ENCODE peak calls at places on chromosomes 2 and 18, in four cellular contexts. U is HEK293T, Y is NT2/D1, I is H1. E is an unnamed sample.

GRCh38 chr18:45291616-45292612 is 323.4 kb upstream of the SLC14A2 start:
- DNase-seq in U (no peak), Y (no peak), I (no peak), E (no peak)

GRCh38 chr2:120628248-120628647 is 107.4 kb upstream of the GLI2 start:
- DNase-seq in U (no peak), Y (no peak), I (no peak), E (no peak)

GRCh38 chr18:64929026-64929425 is 780.1 kb upstream of the LINC00305 start:
- DNase-seq in U (no peak), Y (no peak), I (no peak), E (no peak)

GRCh38 chr2:11784747-11785610 is 38.5 kb downstream of the LPIN1 start:
- DNase-seq in U (peak), Y (peak), I (peak), E (no peak)

GRCh38 chr2:23649285-23649684 is 264.3 kb downstream of the KLHL29 start:
- DNase-seq in U (no peak), Y (no peak), I (no peak), E (no peak)

GRCh38 chr18:35337256-35337655 is 7.0 kb downstream of the ZNF24 start:
- DNase-seq in U (no peak), Y (no peak), I (no peak), E (no peak)

GRCh38 chr18:75125359-75126331 is 83.3 kb downstream of the PTGR3 start:
- DNase-seq in U (no peak), Y (no peak), I (peak), E (no peak)

GRCh38 chr2:170324640-170325046 is 146.7 kb downstream of the MYO3B start:
- DNase-seq in U (peak), Y (peak), I (peak), E (no peak)

GRCh38 chr2:27771202-27771547 is 344 bp upstream of the MRPL33 start:
- DNase-seq in U (no peak), Y (no peak), I (no peak), E (no peak)

GRCh38 chr2:43400508-43400907 is 174.1 kb upstream of the ZFP36L2 start:
- DNase-seq in U (no peak), Y (no peak), I (no peak), E (no peak)

GRCh38 chr18:74493689-74494088 is 2.5 kb upstream of the CNDP2 start:
- DNase-seq in U (peak), Y (no peak), I (peak), E (no peak)

GRCh38 chr2:14535156-14535555 is 97.4 kb upstream of the LRATD1 start:
- DNase-seq in U (no peak), Y (no peak), I (no peak), E (no peak)

GRCh38 chr2:33709986-33710385 is 110.9 kb upstream of the FAM98A start:
- DNase-seq in U (no peak), Y (no peak), I (no peak), E (no peak)

GRCh38 chr18:29191263-29191662 is 1014.3 kb upstream of the CDH2 start:
- DNase-seq in U (peak), Y (no peak), I (no peak), E (no peak)

GRCh38 chr18:67478249-67478648 is 38.3 kb downstream of the DSEL start:
- DNase-seq in U (no peak), Y (no peak), I (no peak), E (no peak)

GRCh38 chr2:238378230-238379095 is 48.3 kb upstream of the ASB1 start:
- DNase-seq in U (no peak), Y (no peak), I (no peak), E (no peak)

GRCh38 chr2:231199219-231199618 is 788 bp downstream of the ARMC9 start:
- DNase-seq in U (no peak), Y (no peak), I (no peak), E (no peak)

GRCh38 chr2:235234711-235235110 is 259.1 kb upstream of the AGAP1 start:
- DNase-seq in U (no peak), Y (no peak), I (no peak), E (no peak)

GRCh38 chr2:42227491-42227890 is 58.3 kb downstream of the EML4 start:
- DNase-seq in U (no peak), Y (no peak), I (no peak), E (no peak)

GRCh38 chr2:767440-767839 is 90.2 kb upstream of the TMEM18 start:
- DNase-seq in U (no peak), Y (no peak), I (no peak), E (no peak)

GRCh38 chr18:23719634-23720201 is 30.5 kb downstream of the LAMA3 start:
- DNase-seq in U (no peak), Y (peak), I (no peak), E (no peak)

GRCh38 chr18:61833387-61833786 is 59.4 kb downstream of the RNF152 start:
- DNase-seq in U (no peak), Y (no peak), I (no peak), E (peak)

GRCh38 chr2:158825021-158825420 is 29.9 kb downstream of the DAPL1 start:
- DNase-seq in U (no peak), Y (no peak), I (no peak), E (no peak)

GRCh38 chr18:46411862-46412690 is 244.9 kb downstream of the LOXHD1 start:
- DNase-seq in U (no peak), Y (no peak), I (no peak), E (no peak)

GRCh38 chr18:24016643-24017042 is 2.1 kb downstream of the TTC39C start:
- DNase-seq in U (peak), Y (no peak), I (no peak), E (no peak)

GRCh38 chr18:11994346-11994707 is 13.0 kb downstream of the IMPA2 start:
- DNase-seq in U (no peak), Y (no peak), I (no peak), E (no peak)

GRCh38 chr2:241363316-241363879 is 7.3 kb downstream of the FARP2 start:
- DNase-seq in U (no peak), Y (no peak), I (no peak), E (no peak)

GRCh38 chr2:25280066-25280687 is 61.5 kb downstream of the DNMT3A start:
- DNase-seq in U (no peak), Y (no peak), I (no peak), E (no peak)

GRCh38 chr2:195486987-195487644 is 169.9 kb upstream of the SLC39A10 start:
- DNase-seq in U (no peak), Y (no peak), I (no peak), E (no peak)

GRCh38 chr18:46314011-46314410 is 209.8 kb downstream of the HAUS1 start:
- DNase-seq in U (no peak), Y (no peak), I (no peak), E (no peak)

GRCh38 chr2:26401739-26402541 is at the start of gene DRC1:
- DNase-seq in U (peak), Y (peak), I (peak), E (no peak)

GRCh38 chr2:226304308-226304707 is 495.3 kb downstream of the IRS1 start:
- DNase-seq in U (no peak), Y (no peak), I (no peak), E (no peak)

GRCh38 chr2:226300487-226300886 is 499.1 kb downstream of the IRS1 start:
- DNase-seq in U (no peak), Y (no peak), I (no peak), E (no peak)

GRCh38 chr2:226303707-226304106 is 495.9 kb downstream of the IRS1 start:
- DNase-seq in U (no peak), Y (no peak), I (no peak), E (no peak)

GRCh38 chr2:226295123-226295522 is 504.5 kb downstream of the IRS1 start:
- DNase-seq in U (no peak), Y (no peak), I (no peak), E (no peak)

GRCh38 chr2:226299771-226300170 is 499.8 kb downstream of the IRS1 start:
- DNase-seq in U (no peak), Y (no peak), I (no peak), E (no peak)
- TF ChIP-seq SUZ12 in U (no peak), Y (no peak), I (no peak), E (no peak)

GRCh38 chr2:215900203-215900611 is 113.1 kb downstream of the MREG start:
- DNase-seq in U (no peak), Y (no peak), I (no peak), E (no peak)
- TF ChIP-seq SUZ12 in U (no peak), Y (no peak), I (no peak), E (no peak)

GRCh38 chr2:225113356-225114015 is 71.2 kb upstream of the DOCK10 start:
- DNase-seq in U (no peak), Y (no peak), I (no peak), E (no peak)
- TF ChIP-seq SUZ12 in U (no peak), Y (no peak), I (no peak), E (no peak)

GRCh38 chr18:52175406-52175805 is 164.6 kb upstream of the DCC start:
- DNase-seq in U (no peak), Y (no peak), I (no peak), E (no peak)

DNA sequence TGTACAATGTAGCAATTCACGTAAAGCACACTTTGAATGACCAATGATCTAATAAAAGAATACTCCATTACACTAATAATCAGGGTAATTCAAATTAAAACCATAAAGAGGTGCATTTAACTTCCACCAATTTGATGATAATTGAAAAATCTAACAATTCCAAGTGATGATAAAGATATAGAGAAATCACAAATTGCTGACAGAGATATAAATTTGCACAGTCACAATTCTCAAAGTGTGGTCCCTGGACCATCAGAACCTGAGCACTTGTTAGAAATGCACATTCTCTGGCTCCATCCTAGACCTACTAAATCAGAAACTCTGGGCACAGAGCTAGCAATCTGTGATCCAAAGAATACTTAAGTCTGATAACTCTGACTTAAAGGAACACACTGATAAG is 165.8 kb upstream of the DCC start:
- DNase-seq in U (no peak), Y (no peak), I (no peak), E (no peak)
- TF ChIP-seq SUZ12 in U (no peak), Y (no peak), I (no peak), E (no peak)

DNA sequence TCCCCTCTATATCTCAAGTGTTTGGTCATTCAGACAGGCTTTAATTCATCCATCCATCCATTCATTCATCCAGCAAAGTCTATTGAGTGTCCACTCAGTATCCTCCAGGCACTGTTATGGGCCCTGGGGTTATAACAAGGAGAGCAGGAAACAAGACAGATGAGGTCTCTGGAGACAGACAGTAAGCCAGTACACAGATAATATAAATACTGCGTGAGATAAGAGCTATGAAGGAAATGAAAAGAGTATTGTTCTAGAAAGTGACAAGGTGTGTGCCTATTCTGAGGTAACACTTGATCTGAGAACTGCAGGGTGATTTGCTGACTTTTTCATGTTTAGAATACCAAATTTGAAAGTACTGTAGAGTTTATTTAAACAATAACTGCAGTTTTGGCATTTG is 98.3 kb downstream of the OSBPL6 start:
- DNase-seq in U (no peak), Y (no peak), I (no peak), E (no peak)
- TF ChIP-seq SUZ12 in U (no peak), Y (no peak), I (no peak), E (no peak)

E was measured in GM12878.